ENCODE peak calls at places on chromosomes 3 and 15, in five cellular contexts. H is heart left ventricle, K is body of pancreas, I is AG04450, T is psoas muscle. E is an unnamed sample.

GRCh38 chr3:111603679-111604643 is 8.8 kb upstream of the ZBED2 start:
- DNase-seq in K (no peak), I (no peak), T (no peak), H (no peak), E (no peak)

GRCh38 chr3:46558184-46559029 is 7.7 kb downstream of the LRRC2 start:
- DNase-seq in I (peak), T (peak), H (peak), K (peak), E (no peak)

GRCh38 chr15:62337934-62338333 is 172.8 kb upstream of the C2CD4B start:
- DNase-seq in K (no peak), H (no peak), T (no peak), I (no peak), E (no peak)

GRCh38 chr15:42091753-42092665 is 2.4 kb downstream of the PLA2G4D start:
- DNase-seq in I (no peak), T (no peak), K (no peak), H (no peak), E (no peak)

GRCh38 chr15:76517910-76518309 is 181.3 kb downstream of the ISL2 start:
- DNase-seq in T (no peak), H (no peak), I (no peak), K (no peak), E (no peak)

GRCh38 chr3:105611304-105612192 is 244.8 kb downstream of the ALCAM start:
- DNase-seq in T (no peak), K (peak), H (no peak), I (no peak), E (no peak)

GRCh38 chr15:58471341-58471740 is 39.5 kb downstream of the LIPC start:
- DNase-seq in K (no peak), H (no peak), I (no peak), T (no peak), E (no peak)

GRCh38 chr15:66231421-66232266 is 21.9 kb downstream of the MEGF11 start:
- DNase-seq in I (no peak), H (no peak), T (no peak), K (no peak), E (no peak)

GRCh38 chr3:127069814-127070440 is 87.0 kb downstream of the PLXNA1 start:
- DNase-seq in T (peak), H (no peak), I (no peak), K (no peak), E (no peak)

GRCh38 chr3:186162221-186162620 is 53.3 kb upstream of the ETV5 start:
- DNase-seq in T (no peak), K (no peak), H (no peak), I (no peak), E (no peak)

GRCh38 chr3:86990734-86991481 is at the start of gene VGLL3:
- DNase-seq in H (peak), K (peak), I (peak), T (peak), E (peak)

GRCh38 chr15:49225572-49226281 is 55.7 kb downstream of the GALK2 start:
- DNase-seq in I (no peak), T (no peak), K (no peak), H (no peak), E (no peak)

GRCh38 chr3:144241381-144241780 is 269.8 kb downstream of the DIPK2A start:
- DNase-seq in K (no peak), I (no peak), T (no peak), H (no peak), E (no peak)

GRCh38 chr15:77030042-77030927 is 35.4 kb downstream of the PSTPIP1 start:
- DNase-seq in K (peak), H (peak), I (no peak), T (peak), E (no peak)

GRCh38 chr15:59996498-59997041 is 7.5 kb upstream of the FOXB1 start:
- DNase-seq in K (no peak), H (no peak), T (no peak), I (no peak), E (no peak)

GRCh38 chr3:63193647-63194046 is 84.5 kb upstream of the SYNPR start:
- DNase-seq in K (no peak), H (no peak), I (no peak), T (no peak), E (peak)

GRCh38 chr3:151226088-151226563 is 23.1 kb upstream of the GPR171 start:
- DNase-seq in I (no peak), K (no peak), H (no peak), T (no peak), E (peak)

GRCh38 chr15:63338170-63338569 is 43.5 kb downstream of the CA12 start:
- DNase-seq in T (no peak), I (no peak), H (no peak), K (no peak), E (no peak)

GRCh38 chr3:98182196-98182595 is 15.7 kb downstream of the OR5H15 start:
- DNase-seq in I (no peak), H (no peak), K (no peak), T (no peak), E (no peak)

GRCh38 chr3:94694894-94695293 is 632.0 kb downstream of the NSUN3 start:
- DNase-seq in H (no peak), T (no peak), I (no peak), K (no peak), E (no peak)

GRCh38 chr3:140443073-140443472 is 234.8 kb upstream of the TRIM42 start:
- DNase-seq in I (no peak), H (no peak), K (no peak), T (no peak), E (no peak)

GRCh38 chr3:94561094-94561493 is 498.2 kb downstream of the NSUN3 start:
- DNase-seq in H (no peak), I (no peak), K (no peak), T (no peak), E (no peak)

GRCh38 chr3:64163755-64164148 is 61.5 kb downstream of the PRICKLE2 start:
- DNase-seq in I (peak), K (no peak), H (no peak), T (no peak), E (peak)

GRCh38 chr3:20935791-20936190 is 749.8 kb upstream of the SGO1 start:
- DNase-seq in T (no peak), K (no peak), H (no peak), I (no peak), E (no peak)

GRCh38 chr3:71968491-71968890 is 183.5 kb upstream of the PROK2 start:
- DNase-seq in K (no peak), H (no peak), I (no peak), T (no peak), E (no peak)

GRCh38 chr3:71973337-71974030 is 188.5 kb upstream of the PROK2 start:
- DNase-seq in K (no peak), I (no peak), H (peak), T (no peak), E (no peak)

GRCh38 chr3:71977525-71977924 is 192.6 kb upstream of the PROK2 start:
- DNase-seq in K (no peak), T (no peak), I (no peak), H (no peak), E (no peak)

GRCh38 chr3:71975573-71975972 is 190.6 kb upstream of the PROK2 start:
- DNase-seq in H (no peak), K (no peak), T (no peak), I (no peak), E (no peak)

DNA sequence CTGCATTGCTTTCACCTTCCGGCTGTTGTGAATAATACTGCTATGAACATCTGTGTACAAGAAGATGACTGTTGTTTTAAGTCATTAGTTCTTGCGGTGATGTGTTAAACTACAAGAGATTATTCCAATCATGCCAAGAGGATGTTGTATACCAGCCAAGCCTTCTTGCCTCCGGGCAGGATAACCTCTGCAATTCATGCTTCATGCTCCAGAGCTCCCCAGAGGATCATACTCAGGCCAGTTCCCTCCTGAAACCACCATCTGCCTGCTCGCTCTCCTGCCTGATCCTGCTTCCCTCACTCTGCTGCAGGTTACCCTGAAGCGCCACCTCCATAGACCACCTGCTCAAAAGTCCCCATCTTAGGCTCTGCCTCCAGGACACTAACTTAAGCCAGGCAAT is 187.1 kb upstream of the PROK2 start:
- DNase-seq in I (no peak), H (no peak), K (no peak), T (no peak), E (peak)
- TF ChIP-seq CTCF in I (no peak), H (no peak), K (no peak), T (no peak), E (peak)

DNA sequence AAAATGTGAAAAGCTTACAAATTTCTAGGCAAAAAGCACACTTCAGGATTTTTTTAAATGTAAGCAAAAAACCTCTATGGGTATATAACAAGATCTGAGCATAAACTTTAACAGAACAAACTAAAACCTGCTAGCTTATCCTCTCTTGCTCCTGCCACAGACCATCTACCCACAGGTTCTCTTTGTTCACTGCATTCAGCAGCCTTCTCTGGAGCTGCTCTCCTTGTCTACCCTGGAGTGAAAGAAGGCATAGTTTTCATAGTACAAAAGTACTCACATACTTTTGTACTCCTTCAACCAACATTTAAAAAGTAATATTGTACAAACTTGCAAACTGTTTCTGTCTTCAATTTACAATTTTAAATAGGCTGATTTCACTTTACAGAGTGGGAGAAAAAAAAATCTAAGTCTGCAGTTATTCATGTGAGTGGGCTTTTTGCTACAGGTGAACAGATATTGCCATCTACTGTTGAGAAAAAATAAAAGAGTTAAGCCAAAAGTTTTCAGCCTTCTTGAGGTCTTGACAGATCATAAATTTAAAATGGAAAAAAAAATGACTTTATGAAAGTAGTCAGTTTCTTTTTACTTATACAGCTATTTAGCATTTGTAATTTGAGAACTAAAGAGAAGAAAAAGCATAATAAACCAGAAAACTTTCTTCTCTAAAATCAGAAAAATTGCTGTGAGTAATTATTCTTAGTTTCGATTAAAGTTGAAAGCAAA is 20.4 kb downstream of the TERC start:
- DNase-seq in T (no peak), I (no peak), K (no peak), H (no peak), E (no peak)
- TF ChIP-seq CTCF in T (peak), I (peak), K (no peak), H (peak), E (peak)

DNA sequence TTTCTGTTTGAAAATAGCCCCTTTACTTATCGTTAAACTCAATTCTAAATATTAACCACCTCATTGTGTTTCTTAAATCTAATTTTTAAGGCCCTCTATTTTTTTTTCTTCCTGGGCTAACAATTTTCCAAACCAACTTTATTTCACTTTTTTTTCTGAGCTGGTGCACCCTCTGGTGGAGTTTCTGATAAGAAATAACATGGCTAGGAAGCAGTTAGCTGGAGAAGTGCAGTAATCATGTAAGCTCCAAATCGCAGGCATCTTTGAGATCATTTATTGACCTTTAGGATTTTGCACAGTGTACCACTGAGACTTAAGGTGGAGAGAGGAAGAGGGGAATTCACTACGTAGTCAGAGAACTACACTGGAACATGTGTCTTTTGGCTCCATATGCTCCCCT is 6.4 kb downstream of the TMEM207 start:
- DNase-seq in I (no peak), T (no peak), H (no peak), K (no peak), E (no peak)
- TF ChIP-seq CTCF in I (peak), T (no peak), H (no peak), K (no peak), E (peak)

DNA sequence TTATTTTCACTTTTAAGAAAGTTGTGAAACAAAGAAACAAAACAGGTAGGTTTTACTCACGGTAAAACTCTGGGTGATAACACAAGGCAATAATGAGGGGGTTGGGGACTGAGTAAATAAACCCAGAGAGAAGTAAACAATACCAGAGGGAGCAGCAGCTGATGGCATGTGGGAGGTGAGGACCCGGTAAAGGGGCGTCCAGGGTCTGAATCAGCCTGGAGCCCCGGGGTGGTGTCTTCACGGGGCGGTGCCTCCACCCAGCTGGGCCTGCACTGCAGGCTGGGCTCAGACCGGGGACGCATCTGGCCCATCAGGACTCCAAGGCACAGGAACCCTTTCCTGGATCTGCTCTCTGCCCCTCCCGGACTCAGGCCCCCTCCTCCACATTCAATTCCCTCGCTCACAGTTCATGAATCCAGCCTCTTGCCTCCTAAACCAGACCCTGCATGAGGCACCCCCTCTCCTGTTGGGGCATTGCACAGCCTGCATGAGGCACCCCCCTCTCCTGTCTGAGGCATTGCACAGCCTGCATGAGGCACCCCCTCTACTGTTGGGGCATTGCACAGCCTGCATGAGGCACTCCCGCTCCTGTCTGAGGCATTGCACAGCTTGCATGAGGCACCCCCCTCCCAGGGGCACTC is 73.9 kb upstream of the MFGE8 start:
- DNase-seq in K (no peak), T (no peak), H (no peak), I (no peak), E (no peak)
- TF ChIP-seq CTCF in K (no peak), T (no peak), H (no peak), I (peak), E (no peak)

GRCh38 chr3:196942226-196942914 is at the start of gene NCBP2:
- DNase-seq in H (peak), I (peak), K (peak), T (peak), E (peak)
- TF ChIP-seq CTCF in H (peak), I (peak), K (peak), T (peak), E (peak)

GRCh38 chr15:80855206-80855605 is 76.0 kb downstream of the CEMIP start:
- DNase-seq in I (no peak), H (no peak), T (no peak), K (no peak), E (no peak)

GRCh38 chr15:80854104-80854503 is 74.9 kb downstream of the CEMIP start:
- DNase-seq in T (no peak), I (no peak), H (no peak), K (no peak), E (no peak)

GRCh38 chr15:80856809-80857377 is 77.7 kb downstream of the CEMIP start:
- DNase-seq in T (no peak), H (peak), K (peak), I (no peak), E (no peak)

GRCh38 chr15:80852676-80853075 is 73.5 kb downstream of the CEMIP start:
- DNase-seq in I (no peak), H (no peak), T (no peak), K (no peak), E (no peak)

GRCh38 chr15:80856400-80856799 is 77.2 kb downstream of the CEMIP start:
- DNase-seq in K (no peak), I (no peak), T (no peak), H (no peak), E (no peak)
- TF ChIP-seq CTCF in K (no peak), I (peak), T (no peak), H (peak), E (peak)

GRCh38 chr15:79168922-79169322 is 78.3 kb upstream of the RASGRF1 start:
- DNase-seq in H (no peak), T (no peak), K (peak), I (no peak), E (no peak)
- TF ChIP-seq CTCF in H (peak), T (no peak), K (no peak), I (no peak), E (no peak)